ENCODE peak calls at places on chromosomes 1 and 21, in nine cellular contexts. One of them, this sample, is unnamed.

GRCh38 chr1:225996946-225997545 is 2.1 kb downstream of the SDE2 start:
- DNase-seq in NCI-H446: no peak
- DNase-seq in T47D: no peak
- DNase-seq in NB4: peak
- DNase-seq in H54: no peak
- DNase-seq in nucleus accumbens: no peak
- DNase-seq in endothelial cell: no peak
- DNase-seq in mucosa of gallbladder: no peak
- DNase-seq in stimulated activated CD8-positive, alpha-beta memory T cell treated with anti-CD3 and anti-CD28 coated beads, Interleukin-7, amount 100 ng/mL, for 4 hours: no peak
- DNase-seq in this sample: no peak

GRCh38 chr1:168410464-168410863 is 129.8 kb downstream of the TBX19 start:
- DNase-seq in NCI-H446: no peak
- DNase-seq in T47D: no peak
- DNase-seq in NB4: no peak
- DNase-seq in H54: no peak
- DNase-seq in nucleus accumbens: no peak
- DNase-seq in endothelial cell: no peak
- DNase-seq in mucosa of gallbladder: no peak
- DNase-seq in stimulated activated CD8-positive, alpha-beta memory T cell treated with anti-CD3 and anti-CD28 coated beads, Interleukin-7, amount 100 ng/mL, for 4 hours: no peak
- DNase-seq in this sample: no peak

GRCh38 chr1:211653329-211653728 is 22.1 kb downstream of the NEK2 start:
- DNase-seq in NCI-H446: no peak
- DNase-seq in T47D: peak
- DNase-seq in NB4: no peak
- DNase-seq in H54: no peak
- DNase-seq in nucleus accumbens: no peak
- DNase-seq in endothelial cell: no peak
- DNase-seq in mucosa of gallbladder: no peak
- DNase-seq in stimulated activated CD8-positive, alpha-beta memory T cell treated with anti-CD3 and anti-CD28 coated beads, Interleukin-7, amount 100 ng/mL, for 4 hours: no peak
- DNase-seq in this sample: no peak

GRCh38 chr1:202964755-202965440 is 2.2 kb downstream of the CYB5R1 start:
- DNase-seq in NCI-H446: no peak
- DNase-seq in T47D: no peak
- DNase-seq in NB4: no peak
- DNase-seq in H54: no peak
- DNase-seq in nucleus accumbens: no peak
- DNase-seq in endothelial cell: no peak
- DNase-seq in mucosa of gallbladder: peak
- DNase-seq in stimulated activated CD8-positive, alpha-beta memory T cell treated with anti-CD3 and anti-CD28 coated beads, Interleukin-7, amount 100 ng/mL, for 4 hours: no peak
- DNase-seq in this sample: no peak

GRCh38 chr1:211632117-211632807 is 43.2 kb downstream of the NEK2 start:
- DNase-seq in NCI-H446: no peak
- DNase-seq in T47D: no peak
- DNase-seq in NB4: peak
- DNase-seq in H54: no peak
- DNase-seq in nucleus accumbens: no peak
- DNase-seq in endothelial cell: no peak
- DNase-seq in mucosa of gallbladder: no peak
- DNase-seq in stimulated activated CD8-positive, alpha-beta memory T cell treated with anti-CD3 and anti-CD28 coated beads, Interleukin-7, amount 100 ng/mL, for 4 hours: no peak
- DNase-seq in this sample: no peak

GRCh38 chr1:29650041-29650400 is 413.7 kb downstream of the PTPRU start:
- DNase-seq in NCI-H446: no peak
- DNase-seq in T47D: no peak
- DNase-seq in NB4: no peak
- DNase-seq in H54: no peak
- DNase-seq in nucleus accumbens: peak
- DNase-seq in endothelial cell: no peak
- DNase-seq in mucosa of gallbladder: no peak
- DNase-seq in stimulated activated CD8-positive, alpha-beta memory T cell treated with anti-CD3 and anti-CD28 coated beads, Interleukin-7, amount 100 ng/mL, for 4 hours: no peak
- DNase-seq in this sample: no peak

GRCh38 chr1:158818560-158818959 is 12.6 kb upstream of the MNDA start:
- DNase-seq in NCI-H446: no peak
- DNase-seq in T47D: peak
- DNase-seq in NB4: peak
- DNase-seq in H54: no peak
- DNase-seq in nucleus accumbens: no peak
- DNase-seq in endothelial cell: no peak
- DNase-seq in mucosa of gallbladder: no peak
- DNase-seq in stimulated activated CD8-positive, alpha-beta memory T cell treated with anti-CD3 and anti-CD28 coated beads, Interleukin-7, amount 100 ng/mL, for 4 hours: no peak
- DNase-seq in this sample: no peak

GRCh38 chr1:18343646-18344045 is 137.1 kb upstream of the KLHDC7A start:
- DNase-seq in NCI-H446: peak
- DNase-seq in T47D: no peak
- DNase-seq in NB4: no peak
- DNase-seq in H54: no peak
- DNase-seq in nucleus accumbens: no peak
- DNase-seq in endothelial cell: no peak
- DNase-seq in mucosa of gallbladder: no peak
- DNase-seq in stimulated activated CD8-positive, alpha-beta memory T cell treated with anti-CD3 and anti-CD28 coated beads, Interleukin-7, amount 100 ng/mL, for 4 hours: no peak
- DNase-seq in this sample: no peak

GRCh38 chr21:34278451-34278850 is 85.4 kb upstream of the KCNE2 start:
- DNase-seq in NCI-H446: no peak
- DNase-seq in T47D: no peak
- DNase-seq in NB4: no peak
- DNase-seq in H54: no peak
- DNase-seq in nucleus accumbens: no peak
- DNase-seq in endothelial cell: no peak
- DNase-seq in mucosa of gallbladder: no peak
- DNase-seq in stimulated activated CD8-positive, alpha-beta memory T cell treated with anti-CD3 and anti-CD28 coated beads, Interleukin-7, amount 100 ng/mL, for 4 hours: no peak
- DNase-seq in this sample: no peak

GRCh38 chr1:246092136-246092535 is 414.9 kb downstream of the SMYD3 start:
- DNase-seq in NCI-H446: no peak
- DNase-seq in T47D: no peak
- DNase-seq in NB4: peak
- DNase-seq in H54: no peak
- DNase-seq in nucleus accumbens: no peak
- DNase-seq in endothelial cell: no peak
- DNase-seq in mucosa of gallbladder: no peak
- DNase-seq in stimulated activated CD8-positive, alpha-beta memory T cell treated with anti-CD3 and anti-CD28 coated beads, Interleukin-7, amount 100 ng/mL, for 4 hours: no peak
- DNase-seq in this sample: no peak

GRCh38 chr1:44985747-44986359 is 542 bp downstream of the EIF2B3 start:
- DNase-seq in NCI-H446: no peak
- DNase-seq in T47D: no peak
- DNase-seq in NB4: no peak
- DNase-seq in H54: no peak
- DNase-seq in nucleus accumbens: no peak
- DNase-seq in endothelial cell: no peak
- DNase-seq in mucosa of gallbladder: no peak
- DNase-seq in stimulated activated CD8-positive, alpha-beta memory T cell treated with anti-CD3 and anti-CD28 coated beads, Interleukin-7, amount 100 ng/mL, for 4 hours: no peak
- DNase-seq in this sample: no peak

GRCh38 chr1:199945591-199945990 is 81.9 kb upstream of the NR5A2 start:
- DNase-seq in NCI-H446: no peak
- DNase-seq in T47D: no peak
- DNase-seq in NB4: peak
- DNase-seq in H54: no peak
- DNase-seq in nucleus accumbens: no peak
- DNase-seq in endothelial cell: no peak
- DNase-seq in mucosa of gallbladder: no peak
- DNase-seq in stimulated activated CD8-positive, alpha-beta memory T cell treated with anti-CD3 and anti-CD28 coated beads, Interleukin-7, amount 100 ng/mL, for 4 hours: no peak
- DNase-seq in this sample: no peak